ENCODE peak calls at places on chromosomes 13 and 19, in four cellular contexts. C is GM23338, P is AG10803, I is Caco-2. J is an unnamed sample.

GRCh38 chr13:53250272-53250875 is 221.8 kb downstream of the OLFM4 start:
- DNase-seq in P (peak), I (peak), C (peak), J (peak)

GRCh38 chr13:106337096-106337495 is 198.4 kb downstream of the EFNB2 start:
- DNase-seq in P (no peak), I (no peak), C (no peak), J (peak)

GRCh38 chr13:114282143-114282685 is 813 bp downstream of the UPF3A start:
- DNase-seq in P (no peak), C (peak), I (peak), J (no peak)

GRCh38 chr19:54608205-54608604 is 14.8 kb downstream of the LILRA1 start:
- DNase-seq in C (no peak), I (no peak), P (no peak), J (no peak)

GRCh38 chr19:10612515-10613119 is 12.7 kb upstream of the SLC44A2 start:
- DNase-seq in I (no peak), P (no peak), C (no peak), J (no peak)

GRCh38 chr19:47111081-47111589 is 2.4 kb downstream of the ZC3H4 start:
- DNase-seq in C (no peak), P (no peak), I (no peak), J (peak)

GRCh38 chr13:48818495-48818961 is 157.2 kb upstream of the FNDC3A start:
- DNase-seq in P (peak), C (peak), I (no peak), J (peak)

GRCh38 chr19:16085115-16085514 is 8.8 kb downstream of the TPM4 start:
- DNase-seq in P (peak), I (no peak), C (no peak), J (no peak)

GRCh38 chr19:57324992-57325391 is 4.7 kb downstream of the ZNF543 start:
- DNase-seq in C (no peak), P (no peak), I (no peak), J (no peak)

GRCh38 chr13:100039740-100040139 is 49.2 kb upstream of the PCCA start:
- DNase-seq in I (no peak), P (no peak), C (no peak), J (peak)

GRCh38 chr19:47001584-47001983 is 18.1 kb upstream of the NPAS1 start:
- DNase-seq in C (no peak), I (no peak), P (no peak), J (no peak)

GRCh38 chr19:28445826-28446225 is 767.1 kb downstream of the UQCRFS1 start:
- DNase-seq in C (peak), I (no peak), P (no peak), J (no peak)

GRCh38 chr13:113155201-113155600 is 3.2 kb upstream of the PROZ start:
- DNase-seq in C (no peak), I (no peak), P (no peak), J (no peak)

GRCh38 chr19:30154410-30154809 is 212.4 kb downstream of the URI1 start:
- DNase-seq in I (no peak), C (no peak), P (no peak), J (no peak)

GRCh38 chr19:49859838-49860715 is 7.3 kb downstream of the PNKP start:
- DNase-seq in P (no peak), I (no peak), C (no peak), J (no peak)

GRCh38 chr19:41449079-41449864 is 6.3 kb downstream of the ERICH4 start:
- DNase-seq in I (peak), C (peak), P (peak), J (peak)

GRCh38 chr13:111216166-111216960 is 101.3 kb downstream of the ARHGEF7 start:
- DNase-seq in C (peak), I (peak), P (no peak), J (peak)

GRCh38 chr19:22256856-22257255 is 29.4 kb upstream of the ZNF729 start:
- DNase-seq in I (no peak), P (no peak), C (no peak), J (no peak)

GRCh38 chr19:30851646-30852045 is 479.5 kb downstream of the ZNF536 start:
- DNase-seq in C (no peak), I (no peak), P (no peak), J (no peak)

GRCh38 chr13:93603043-93603442 is 376.4 kb downstream of the GPC6 start:
- DNase-seq in C (peak), P (peak), I (no peak), J (peak)

GRCh38 chr13:99960663-99961440 is 10.7 kb downstream of the ZIC5 start:
- DNase-seq in C (peak), P (no peak), I (no peak), J (no peak)

GRCh38 chr19:2419754-2420153 is 7.6 kb downstream of the TIMM13 start:
- DNase-seq in C (no peak), I (no peak), P (no peak), J (no peak)

GRCh38 chr13:73910733-73911132 is 223.5 kb downstream of the KLF12 start:
- DNase-seq in P (no peak), I (no peak), C (no peak), J (no peak)

GRCh38 chr19:48571378-48572162 is 19.6 kb downstream of the SULT2B1 start:
- DNase-seq in P (no peak), I (peak), C (no peak), J (no peak)

GRCh38 chr19:57351867-57352266 is 796 bp downstream of the ZNF304 start:
- DNase-seq in I (no peak), C (peak), P (peak), J (peak)

GRCh38 chr13:83883061-83883523 is 818 bp upstream of the SLITRK1 start:
- DNase-seq in I (no peak), C (peak), P (no peak), J (no peak)

GRCh38 chr19:23914402-23915286 is at the start of gene ZNF726:
- DNase-seq in C (peak), I (no peak), P (peak), J (peak)

GRCh38 chr19:9934132-9934950 is 2.0 kb downstream of the OLFM2 start:
- DNase-seq in I (peak), P (peak), C (peak), J (peak)

GRCh38 chr19:55621673-55622231 is 2.6 kb downstream of the ZNF784 start:
- DNase-seq in P (no peak), I (no peak), C (no peak), J (no peak)

GRCh38 chr19:14106840-14107239 is 10.7 kb downstream of the PRKACA start:
- DNase-seq in C (peak), P (no peak), I (no peak), J (no peak)

GRCh38 chr13:40613192-40613818 is 53.1 kb downstream of the FOXO1 start:
- DNase-seq in C (no peak), P (no peak), I (no peak), J (no peak)

GRCh38 chr13:106373989-106374572 is 161.4 kb downstream of the EFNB2 start:
- DNase-seq in I (no peak), P (peak), C (no peak), J (peak)

GRCh38 chr19:42242071-42242511 is 311 bp downstream of the GSK3A start:
- DNase-seq in C (no peak), P (peak), I (no peak), J (peak)

GRCh38 chr13:107964356-107964755 is 251.0 kb downstream of the LIG4 start:
- DNase-seq in P (no peak), C (no peak), I (no peak), J (peak)

GRCh38 chr19:53365899-53366493 is 491 bp downstream of the ZNF525 start:
- DNase-seq in I (peak), P (peak), C (peak), J (no peak)

GRCh38 chr13:109756778-109757177 is 29.6 kb downstream of the IRS2 start:
- DNase-seq in C (no peak), I (no peak), P (peak), J (no peak)

GRCh38 chr19:3565177-3565576 is 7.6 kb upstream of the HMG20B start:
- DNase-seq in P (no peak), C (no peak), I (no peak), J (peak)

GRCh38 chr13:39913928-39914327 is 258.5 kb downstream of the COG6 start:
- DNase-seq in C (no peak), I (no peak), P (peak), J (peak)

GRCh38 chr19:46488551-46488950 is 7.1 kb downstream of the PNMA8B start:
- DNase-seq in P (no peak), C (peak), I (no peak), J (no peak)

DNA sequence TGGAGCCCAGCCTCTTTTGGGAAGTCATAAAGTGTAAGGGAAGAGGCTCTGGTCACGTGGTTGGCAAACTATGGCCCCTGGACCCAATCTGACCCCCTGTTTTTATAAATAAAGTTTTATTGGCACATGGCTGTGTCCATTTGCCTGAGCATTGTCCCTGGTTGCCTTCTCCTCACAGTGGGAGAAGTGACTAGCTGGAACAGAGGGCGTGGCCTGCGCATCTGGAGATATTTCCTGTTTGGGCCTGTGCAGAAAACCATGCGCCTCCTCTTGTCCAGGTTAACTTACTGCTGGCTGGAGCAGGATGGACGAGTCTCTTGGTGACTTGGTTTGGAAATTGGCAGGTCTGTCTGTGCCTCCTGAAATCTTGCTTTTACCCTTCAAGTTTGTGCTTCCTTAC is 48.3 kb downstream of the KDM4B start:
- DNase-seq in P (no peak), I (no peak), C (no peak), J (peak)
- TF ChIP-seq CTCF in P (no peak), I (no peak), C (no peak), J (no peak)

DNA sequence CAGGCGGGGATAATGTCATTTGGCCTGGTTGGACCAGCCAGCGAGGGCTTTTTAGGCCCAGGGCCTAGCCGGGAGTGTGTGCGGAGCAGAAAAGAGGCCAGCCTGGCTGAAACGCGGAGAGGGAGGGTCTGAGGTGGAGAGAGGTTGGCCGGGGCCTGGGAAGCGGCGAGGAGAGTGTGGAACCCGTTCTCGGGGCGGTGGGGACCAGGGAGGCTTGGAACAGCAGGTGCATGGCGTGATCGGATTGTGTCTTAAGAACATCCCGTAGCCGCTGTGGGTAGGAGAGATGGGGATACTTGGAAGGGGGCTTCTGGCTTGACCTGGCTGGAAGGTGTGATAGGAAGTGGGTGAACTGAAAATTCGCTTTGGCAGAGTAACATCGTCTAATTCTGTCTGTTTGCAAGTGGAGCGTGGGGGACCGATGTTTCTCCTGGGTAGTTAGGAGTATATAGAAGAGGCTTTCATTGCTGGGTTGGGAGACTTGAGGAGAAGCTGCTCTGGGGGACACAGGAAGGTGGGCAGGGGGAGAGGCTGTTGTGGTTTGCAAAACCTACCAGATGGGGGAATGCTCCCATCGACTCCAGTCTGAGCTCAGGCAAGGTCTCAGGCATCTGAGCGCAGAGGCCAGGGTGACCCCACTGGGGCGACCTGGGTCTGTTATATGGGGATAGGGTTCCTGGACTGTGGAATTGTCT is 942 bp downstream of the CERS4 start:
- DNase-seq in P (no peak), I (no peak), C (peak), J (peak)
- H3K4me3 ChIP-seq in P (no peak), I (peak), C (peak), J (peak)

DNA sequence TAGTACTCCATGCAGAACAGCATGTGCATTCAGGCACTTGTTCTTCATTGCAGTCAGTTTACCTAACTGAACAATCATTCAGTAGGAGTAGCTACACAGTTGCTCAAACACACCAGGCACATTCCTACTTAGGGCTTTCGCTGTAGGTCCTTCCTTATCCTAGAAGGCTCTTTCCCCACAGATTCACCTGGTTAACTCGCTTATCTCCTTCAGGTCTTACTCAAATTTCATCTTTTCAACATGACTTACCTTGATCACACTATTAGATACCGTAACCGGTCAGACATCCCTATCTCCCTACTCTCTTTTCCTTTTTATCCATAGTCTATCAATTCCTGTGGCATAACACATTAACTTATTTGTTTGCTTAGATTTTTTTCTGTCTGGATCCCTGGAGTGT is 14.6 kb downstream of the EDNRB start:
- DNase-seq in I (no peak), C (no peak), P (no peak), J (no peak)
- TF ChIP-seq CTCF in I (no peak), C (no peak), P (no peak), J (no peak)

GRCh38 chr13:67223024-67223423 is 7.1 kb downstream of the PCDH9 start:
- DNase-seq in P (peak), C (no peak), I (no peak), J (peak)

GRCh38 chr13:67221630-67222226 is 8.4 kb downstream of the PCDH9 start:
- DNase-seq in C (no peak), P (no peak), I (no peak), J (no peak)

GRCh38 chr13:67224148-67224846 is 5.8 kb downstream of the PCDH9 start:
- DNase-seq in C (peak), I (peak), P (peak), J (peak)

GRCh38 chr13:67225252-67226159 is 4.6 kb downstream of the PCDH9 start:
- DNase-seq in P (no peak), I (no peak), C (no peak), J (no peak)

DNA sequence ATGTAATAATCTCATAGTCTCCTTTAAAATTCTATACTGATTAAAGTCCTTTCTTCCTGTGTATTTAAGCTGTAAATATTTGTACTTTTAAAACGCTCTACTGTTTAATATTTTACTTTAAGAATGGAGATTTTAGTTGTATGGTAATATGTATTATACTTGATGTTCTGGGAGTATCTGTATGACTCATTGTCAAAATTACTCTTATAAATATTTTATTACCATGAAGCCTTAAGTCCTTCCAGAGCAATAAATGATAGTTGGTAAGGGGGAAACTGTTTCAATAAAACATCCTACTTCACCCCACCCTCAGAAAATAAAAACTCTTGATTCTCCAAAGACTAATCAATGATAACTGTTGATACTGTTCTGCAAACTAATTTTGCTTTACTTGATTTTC is 6.4 kb downstream of the PCDH9 start:
- DNase-seq in I (no peak), P (no peak), C (no peak), J (no peak)
- H3K4me3 ChIP-seq in I (no peak), P (no peak), C (no peak), J (peak)

DNA sequence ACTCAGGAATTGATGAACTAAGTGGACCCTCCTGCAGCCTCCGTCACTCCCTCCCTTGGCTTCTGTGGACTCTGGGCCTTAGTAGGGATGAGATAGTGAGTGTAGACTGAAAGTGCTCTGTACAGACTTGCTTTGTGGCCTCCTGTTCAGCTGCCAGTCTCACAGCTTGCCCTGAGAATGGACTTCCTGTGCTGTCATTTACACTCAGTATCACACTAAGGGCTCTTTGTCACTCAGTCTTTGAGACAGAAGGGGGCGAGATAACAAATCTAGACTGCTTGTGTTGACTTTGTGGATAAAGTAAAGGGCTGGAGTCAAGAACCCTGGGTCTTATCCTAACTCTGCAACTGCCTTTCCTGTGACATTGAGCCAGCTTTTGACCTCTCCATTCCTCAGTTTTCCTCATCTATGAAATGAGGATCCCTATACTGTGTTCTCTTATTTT is 21.0 kb upstream of the SPRY2 start:
- DNase-seq in P (no peak), I (peak), C (peak), J (no peak)
- TF ChIP-seq CTCF in P (no peak), I (no peak), C (peak), J (no peak)

GRCh38 chr13:95677564-95678386 is 836 bp downstream of the DNAJC3 start:
- DNase-seq in P (peak), I (no peak), C (peak), J (peak)
- H3K4me3 ChIP-seq in P (peak), I (peak), C (peak), J (peak)

DNA sequence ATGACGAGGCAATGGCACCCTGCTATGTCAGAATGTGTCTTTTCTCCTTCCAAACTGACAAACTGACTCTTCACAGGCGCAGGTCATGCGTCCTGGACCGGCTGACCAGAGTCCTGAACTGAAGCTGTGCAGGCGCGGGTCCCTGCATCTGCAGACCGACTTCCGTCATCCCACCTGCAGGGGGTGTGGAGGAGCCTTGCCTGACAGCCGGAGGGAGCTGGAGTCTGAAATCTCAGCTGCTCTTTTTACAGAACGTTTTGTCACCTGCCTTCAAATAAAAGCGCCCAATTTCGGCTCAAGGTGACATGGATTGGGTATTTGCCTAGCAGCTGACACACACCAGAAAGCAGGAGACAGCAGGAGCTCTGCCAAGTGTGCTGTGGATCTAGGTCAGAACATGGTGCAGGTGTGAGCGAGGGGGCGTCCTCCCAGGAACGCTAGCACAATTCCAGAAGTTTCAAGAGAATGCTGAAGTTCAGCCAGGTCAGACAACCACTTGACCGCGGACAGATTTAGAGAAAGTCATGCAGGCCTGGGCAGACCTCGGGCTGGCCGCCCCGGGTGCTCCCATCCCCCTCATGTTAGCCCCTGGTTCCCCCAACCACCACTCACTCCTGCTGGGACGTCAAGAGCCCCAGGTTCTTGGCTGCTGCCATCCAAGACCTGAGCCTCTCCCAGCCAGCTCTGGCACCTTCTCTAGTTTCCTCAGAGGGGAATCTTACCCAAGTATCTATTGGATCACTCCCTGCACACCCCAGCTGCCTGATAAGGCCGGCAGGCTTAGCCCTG is 32.8 kb downstream of the ELL start:
- DNase-seq in P (no peak), C (peak), I (peak), J (no peak)
- TF ChIP-seq CTCF in P (peak), C (peak), I (peak), J (peak)

GRCh38 chr19:1171755-1172352 is 2.2 kb downstream of the SBNO2 start:
- DNase-seq in P (no peak), I (no peak), C (no peak), J (peak)
- H3K4me3 ChIP-seq in P (peak), I (no peak), C (peak), J (peak)

GRCh38 chr19:36686365-36687213 is 823 bp upstream of the ZNF567 start:
- DNase-seq in C (peak), P (no peak), I (no peak), J (peak)

GRCh38 chr19:36688058-36688457 is 646 bp downstream of the ZNF567 start:
- DNase-seq in I (no peak), P (no peak), C (no peak), J (no peak)

GRCh38 chr19:36685835-36686234 is 1.6 kb upstream of the ZNF567 start:
- DNase-seq in I (no peak), P (no peak), C (no peak), J (no peak)

GRCh38 chr19:36687214-36688056 is at the start of gene ZNF567:
- DNase-seq in I (peak), P (peak), C (peak), J (peak)
- TF ChIP-seq CTCF in I (peak), P (no peak), C (no peak), J (no peak)

J was measured in choroid plexus epithelial cell.